ENCODE peak calls at places on chromosome 1, in five cellular contexts. Q is heart left ventricle, P is esophagus muscularis mucosa, V is IMR-90, G is spleen. C is an unnamed sample. For H3K4me1 and H3K9me3, the result is how much of the 10 kb centered on the place peaks cover.

GRCh38 chr1:89974701-89975470 is 20.0 kb upstream of the ZNF326 start:
- DNase-seq in G (no peak), Q (no peak), P (no peak), V (peak), C (no peak)

GRCh38 chr1:92853299-92853698 is 21.5 kb downstream of the RPL5 start:
- DNase-seq in V (no peak), P (no peak), G (no peak), Q (no peak), C (no peak)

GRCh38 chr1:189117072-189117770 is 1360.4 kb downstream of the BRINP3 start:
- DNase-seq in V (no peak), Q (no peak), P (no peak), G (no peak), C (no peak)

GRCh38 chr1:204480515-204480914 is 14.1 kb downstream of the PIK3C2B start:
- DNase-seq in G (peak), V (no peak), P (no peak), Q (peak), C (no peak)

GRCh38 chr1:65229754-65230339 is 79.5 kb upstream of the DNAJC6 start:
- DNase-seq in G (no peak), V (no peak), Q (no peak), P (peak), C (no peak)

GRCh38 chr1:99266731-99267130 is 2.4 kb downstream of the PLPPR4 start:
- DNase-seq in V (peak), Q (no peak), P (no peak), G (no peak), C (no peak)

GRCh38 chr1:36099681-36100341 is 11.1 kb downstream of the ADPRS start:
- DNase-seq in P (no peak), V (peak), G (peak), Q (peak), C (peak)

GRCh38 chr1:63691672-63692425 is 82.0 kb upstream of the ROR1 start:
- DNase-seq in G (no peak), P (no peak), V (peak), Q (no peak), C (no peak)

GRCh38 chr1:24463756-24464377 is 38.8 kb upstream of the RCAN3 start:
- DNase-seq in P (no peak), G (no peak), V (no peak), Q (no peak), C (no peak)

GRCh38 chr1:78543941-78544630 is 53.3 kb downstream of the PTGFR start:
- DNase-seq in P (no peak), G (no peak), V (no peak), Q (no peak), C (no peak)

DNA sequence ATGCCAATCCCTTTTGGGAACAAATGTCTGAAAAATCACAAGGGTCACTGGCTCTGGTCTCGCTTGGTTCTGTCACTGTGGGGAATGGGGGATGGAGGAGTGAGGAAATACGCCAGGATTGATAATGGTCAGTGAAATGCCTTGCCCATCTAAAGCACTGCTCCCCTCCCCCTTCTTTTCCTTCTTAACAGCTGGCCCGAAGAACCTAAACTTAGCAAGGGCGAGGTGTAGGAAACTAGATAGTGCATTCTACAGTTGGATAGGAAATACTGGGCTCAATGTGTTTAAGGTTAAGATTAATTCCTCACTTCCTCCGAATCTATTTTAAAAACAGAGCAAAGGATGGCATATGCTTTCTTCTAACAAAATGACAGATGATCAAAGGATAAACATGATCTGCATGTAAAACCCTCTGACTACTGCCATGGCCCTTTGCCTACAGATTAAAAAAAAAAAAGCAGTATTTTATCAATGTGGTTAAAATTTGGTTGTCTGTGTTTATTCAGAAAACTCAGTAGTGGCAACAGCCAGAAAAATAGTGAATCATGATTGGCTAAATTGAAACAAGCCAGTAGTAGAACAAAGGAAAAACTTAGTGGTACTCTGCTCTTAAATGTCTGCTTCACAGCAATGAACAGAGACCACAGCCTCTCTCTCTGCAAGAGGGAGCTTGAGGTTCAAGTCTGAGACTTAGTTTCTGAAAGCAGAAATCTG is 86.1 kb upstream of the VAV3 start:
- DNase-seq in V (no peak), Q (no peak), P (no peak), G (no peak), C (no peak)
- H3K4me1 ChIP-seq in V (under half), Q (under half), P (under half), G (under half), C (under half)

GRCh38 chr1:44675186-44675585 is 672 bp downstream of the ARMH1 start:
- DNase-seq in P (no peak), Q (no peak), G (peak), V (no peak), C (no peak)
- H3K27ac ChIP-seq in P (peak), Q (peak), G (peak), V (no peak), C (peak)

GRCh38 chr1:3022976-3023375 is 1.7 kb downstream of the ACTRT2 start:
- DNase-seq in P (no peak), G (peak), Q (no peak), V (no peak), C (no peak)
- H3K9me3 ChIP-seq in P (under half), G (under half), Q (under half), V (half or more), C (under half)

GRCh38 chr1:183029591-183030000 is 6.4 kb downstream of the LAMC1 start:
- DNase-seq in V (peak), G (no peak), P (no peak), Q (no peak), C (no peak)
- H3K4me1 ChIP-seq in V (under half), G (under half), P (under half), Q (under half), C (under half)

GRCh38 chr1:47647327-47647845 is 209.5 kb downstream of the FOXD2 start:
- DNase-seq in G (peak), P (no peak), Q (no peak), V (no peak), C (no peak)

GRCh38 chr1:47638713-47639112 is 200.9 kb downstream of the FOXD2 start:
- DNase-seq in P (no peak), G (peak), V (no peak), Q (no peak), C (no peak)

GRCh38 chr1:47646676-47647075 is 208.8 kb downstream of the FOXD2 start:
- DNase-seq in Q (no peak), P (no peak), G (peak), V (no peak), C (no peak)

GRCh38 chr1:47644216-47644581 is 206.4 kb downstream of the FOXD2 start:
- DNase-seq in V (no peak), Q (no peak), P (no peak), G (no peak), C (no peak)

GRCh38 chr1:47643506-47644215 is 205.8 kb downstream of the FOXD2 start:
- DNase-seq in P (no peak), Q (no peak), G (peak), V (no peak), C (no peak)
- H3K27ac ChIP-seq in P (no peak), Q (no peak), G (no peak), V (no peak), C (peak)

DNA sequence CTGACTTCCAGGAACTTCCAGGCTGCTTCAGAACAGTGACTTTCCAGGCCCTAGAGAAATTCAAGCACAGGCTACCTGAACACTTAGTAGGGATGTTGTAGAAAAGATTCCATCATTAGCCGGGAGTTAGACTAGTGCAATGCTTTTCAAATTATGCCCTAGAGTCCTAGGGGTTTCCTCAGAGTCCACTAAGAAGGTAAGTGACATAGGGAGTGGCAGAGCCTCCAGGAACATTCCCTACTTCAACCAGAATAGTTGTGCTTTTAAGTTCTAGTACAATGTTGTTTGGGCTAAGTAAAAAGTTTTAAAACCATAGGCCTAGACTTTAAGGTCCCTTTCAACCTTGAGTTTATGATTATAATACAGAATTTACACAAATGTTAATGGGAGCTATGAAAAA is 9.1 kb upstream of the GOLPH3L start:
- DNase-seq in V (no peak), Q (no peak), G (no peak), P (no peak), C (no peak)
- H3K9me3 ChIP-seq in V (under half), Q (under half), G (under half), P (under half), C (under half)

DNA sequence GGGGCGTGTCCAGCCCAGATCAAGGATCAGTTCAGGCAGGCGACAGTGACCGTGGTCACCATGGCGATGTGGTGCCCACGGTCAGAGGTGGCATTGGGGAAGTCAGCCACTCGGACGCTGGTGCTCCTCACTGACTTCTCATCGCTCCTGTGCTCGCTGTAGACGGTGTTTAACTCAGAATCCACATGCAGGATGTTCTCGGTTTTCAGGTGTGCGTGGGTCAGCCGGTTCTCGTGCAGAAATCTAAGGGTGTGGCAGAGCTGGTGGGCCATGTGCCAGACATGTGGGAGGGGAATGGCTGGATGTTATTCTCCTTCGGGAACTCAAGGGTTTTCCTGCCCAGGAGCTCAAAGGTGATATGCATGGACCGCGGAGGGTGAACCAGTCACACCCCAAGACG is 11.7 kb downstream of the OR2AJ1 start:
- DNase-seq in Q (no peak), G (no peak), V (no peak), P (no peak), C (no peak)
- H3K4me1 ChIP-seq in Q (under half), G (under half), V (under half), P (under half), C (under half)

DNA sequence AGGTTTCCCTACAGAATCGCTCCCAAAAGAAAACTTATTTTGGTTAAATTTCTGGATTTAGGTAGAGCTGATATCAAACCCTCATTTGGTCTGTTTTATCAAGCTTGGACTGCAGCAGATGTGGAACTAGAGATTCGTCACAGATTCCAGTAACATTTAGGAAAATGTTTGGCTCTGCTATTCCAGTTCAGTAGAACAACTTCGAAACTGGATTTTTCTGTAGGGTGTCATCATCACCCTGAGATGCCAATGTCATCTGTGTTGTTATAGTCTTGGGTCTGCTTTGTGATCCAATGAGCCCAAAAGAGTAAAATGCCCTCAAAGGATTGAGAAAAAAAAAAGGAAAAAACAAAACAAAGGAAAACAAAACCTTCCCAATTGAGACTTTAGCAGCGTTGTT is 55.4 kb downstream of the LAMC2 start:
- DNase-seq in G (no peak), P (no peak), V (no peak), Q (no peak), C (no peak)
- H3K27ac ChIP-seq in G (no peak), P (peak), V (no peak), Q (peak), C (peak)

GRCh38 chr1:228304766-228305395 is 97.0 kb downstream of the OBSCN start:
- DNase-seq in P (no peak), G (no peak), Q (peak), V (no peak), C (no peak)

GRCh38 chr1:228302086-228302485 is 94.2 kb downstream of the OBSCN start:
- DNase-seq in G (no peak), P (no peak), Q (no peak), V (no peak), C (no peak)

GRCh38 chr1:228303596-228303995 is 95.8 kb downstream of the OBSCN start:
- DNase-seq in V (no peak), G (peak), P (no peak), Q (peak), C (no peak)

GRCh38 chr1:228305721-228306152 is 97.9 kb downstream of the OBSCN start:
- DNase-seq in Q (peak), P (no peak), G (peak), V (no peak), C (no peak)

DNA sequence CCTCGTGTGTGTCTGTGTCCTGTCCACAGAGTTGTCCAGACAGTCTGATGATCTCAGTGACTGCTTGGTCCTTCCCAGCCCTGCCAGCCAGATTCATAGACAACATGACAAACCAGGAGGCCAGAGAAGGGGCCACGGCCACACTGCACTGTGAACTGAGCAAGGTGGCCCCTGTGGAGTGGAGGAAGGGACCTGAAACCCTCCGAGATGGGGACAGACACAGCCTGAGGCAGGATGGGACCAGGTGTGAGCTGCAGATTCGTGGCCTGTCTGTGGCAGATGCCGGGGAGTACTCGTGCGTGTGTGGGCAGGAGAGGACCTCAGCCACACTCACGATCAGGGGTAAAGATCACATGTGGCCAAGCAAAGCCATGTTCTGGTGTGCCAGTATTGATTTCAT is 96.4 kb downstream of the OBSCN start:
- DNase-seq in P (no peak), Q (peak), G (no peak), V (no peak), C (no peak)
- H3K9me3 ChIP-seq in P (under half), Q (under half), G (under half), V (under half), C (under half)

GRCh38 chr1:19476440-19477190 is 8.7 kb downstream of the CAPZB start:
- DNase-seq in P (no peak), Q (no peak), G (peak), V (peak), C (no peak)
- H3K4me1 ChIP-seq in P (half or more), Q (under half), G (half or more), V (under half), C (under half)

C was measured in thoracic aorta.